ENCODE peak calls at places on chromosomes 2 and 18, in four cellular contexts. Z is pancreas, Y is neural progenitor cell, Q is heart left ventricle. J is an unnamed sample.

GRCh38 chr2:36294290-36294689 is 61.3 kb upstream of the CRIM1 start:
- DNase-seq in Z (no peak), Y (no peak), Q (no peak), J (no peak)

GRCh38 chr2:86225581-86225980 is 26.3 kb downstream of the MRPL35 start:
- DNase-seq in Z (no peak), Y (no peak), Q (peak; percentile 86), J (peak; percentile 85)

GRCh38 chr2:230866704-230867561 is 2.2 kb downstream of the ITM2C start:
- DNase-seq in Z (peak; percentile 60), Y (peak; percentile 27), Q (no peak), J (no peak)

GRCh38 chr2:181904022-181904632 is 12.6 kb downstream of the ITPRID2 start:
- DNase-seq in Z (no peak), Y (peak; percentile 21), Q (no peak), J (no peak)

GRCh38 chr2:159873136-159873728 is 75.2 kb upstream of the CD302 start:
- DNase-seq in Z (peak; percentile 18), Y (peak; percentile 39), Q (no peak), J (no peak)

GRCh38 chr18:9135912-9136314 is 668 bp upstream of the ANKRD12 start:
- DNase-seq in Z (no peak), Y (peak; percentile 71), Q (no peak), J (peak; percentile 32)

GRCh38 chr18:12779043-12779442 is 76.2 kb downstream of the PSMG2 start:
- DNase-seq in Z (no peak), Y (no peak), Q (no peak), J (no peak)

GRCh38 chr18:67733094-67733493 is 216.6 kb upstream of the DSEL start:
- DNase-seq in Z (no peak), Y (no peak), Q (no peak), J (no peak)

GRCh38 chr2:217864960-217865359 is 137.8 kb downstream of the TNS1 start:
- DNase-seq in Z (no peak), Y (no peak), Q (no peak), J (no peak)

GRCh38 chr2:200483729-200484198 is 26.1 kb downstream of the KCTD18 start:
- DNase-seq in Z (peak; percentile 74), Y (peak; percentile 78), Q (no peak), J (no peak)

GRCh38 chr2:8457620-8458255 is 224.1 kb upstream of the ID2 start:
- DNase-seq in Z (peak; percentile 61), Y (no peak), Q (no peak), J (no peak)

GRCh38 chr2:60505240-60505639 is 48.2 kb downstream of the BCL11A start:
- DNase-seq in Z (no peak), Y (no peak), Q (no peak), J (no peak)

GRCh38 chr2:108701208-108701607 is 18.1 kb upstream of the RANBP2 start:
- DNase-seq in Z (no peak), Y (no peak), Q (no peak), J (no peak)

GRCh38 chr18:63290456-63291200 is 28.9 kb downstream of the BCL2 start:
- DNase-seq in Z (no peak), Y (peak; percentile 40), Q (no peak), J (no peak)

GRCh38 chr2:148745151-148745851 is 100.8 kb downstream of the EPC2 start:
- DNase-seq in Z (no peak), Y (peak; percentile 9), Q (no peak), J (no peak)

GRCh38 chr2:70190413-70191243 is at the start of gene C2orf42:
- DNase-seq in Z (peak; percentile 95), Y (peak; percentile 92), Q (peak; percentile 96), J (peak; percentile 96)

GRCh38 chr2:130865401-130865800 is 28.7 kb downstream of the ARHGEF4 start:
- DNase-seq in Z (no peak), Y (peak; percentile 65), Q (no peak), J (no peak)

GRCh38 chr2:70984576-70985282 is 6.3 kb downstream of the ANKRD53 start:
- DNase-seq in Z (peak; percentile 72), Y (peak; percentile 78), Q (peak; percentile 38), J (peak; percentile 51)

GRCh38 chr2:225428360-225428759 is 28.9 kb downstream of the NYAP2 start:
- DNase-seq in Z (no peak), Y (no peak), Q (no peak), J (no peak)

GRCh38 chr2:196068271-196069209 is at the start of gene DNAH7:
- DNase-seq in Z (peak; percentile 89), Y (peak; percentile 88), Q (peak; percentile 87), J (peak; percentile 92)

GRCh38 chr2:12809526-12809925 is 92.8 kb downstream of the TRIB2 start:
- DNase-seq in Z (no peak), Y (no peak), Q (peak; percentile 67), J (no peak)

GRCh38 chr2:19119326-19120001 is 239.0 kb downstream of the OSR1 start:
- DNase-seq in Z (no peak), Y (peak; percentile 33), Q (no peak), J (peak; percentile 53)

GRCh38 chr2:8578335-8579244 is 103.3 kb upstream of the ID2 start:
- DNase-seq in Z (no peak), Y (no peak), Q (no peak), J (no peak)

GRCh38 chr18:61870151-61870550 is 22.7 kb downstream of the RNF152 start:
- DNase-seq in Z (no peak), Y (no peak), Q (peak; percentile 48), J (no peak)

GRCh38 chr18:38807915-38808314 is 1242.3 kb upstream of the CELF4 start:
- DNase-seq in Z (no peak), Y (no peak), Q (no peak), J (no peak)

GRCh38 chr18:25279133-25279532 is 72.8 kb downstream of the ZNF521 start:
- DNase-seq in Z (no peak), Y (no peak), Q (no peak), J (no peak)

GRCh38 chr2:226581004-226581403 is 218.6 kb downstream of the IRS1 start:
- DNase-seq in Z (peak; percentile 33), Y (no peak), Q (no peak), J (no peak)

GRCh38 chr18:23690505-23691068 is 1.3 kb downstream of the LAMA3 start:
- DNase-seq in Z (no peak), Y (peak; percentile 34), Q (no peak), J (no peak)

GRCh38 chr18:25314824-25315223 is 37.1 kb downstream of the ZNF521 start:
- DNase-seq in Z (no peak), Y (no peak), Q (no peak), J (no peak)

GRCh38 chr18:10475633-10476388 is 21.4 kb downstream of the APCDD1 start:
- DNase-seq in Z (no peak), Y (no peak), Q (no peak), J (no peak)

GRCh38 chr2:28393115-28393836 is 618 bp downstream of the FOSL2 start:
- DNase-seq in Z (peak; percentile 75), Y (peak; percentile 72), Q (peak; percentile 80), J (peak; percentile 59)

GRCh38 chr2:99656938-99657337 is 167.1 kb upstream of the REV1 start:
- DNase-seq in Z (no peak), Y (no peak), Q (no peak), J (no peak)

GRCh38 chr18:60044290-60045006 is 144.7 kb downstream of the PMAIP1 start:
- DNase-seq in Z (no peak), Y (no peak), Q (no peak), J (no peak)

GRCh38 chr2:130756721-130757195 is 1.4 kb downstream of the AMER3 start:
- DNase-seq in Z (no peak), Y (peak; percentile 21), Q (no peak), J (no peak)

GRCh38 chr2:235005603-235006259 is 53.9 kb downstream of the SH3BP4 start:
- DNase-seq in Z (peak; percentile 71), Y (peak; percentile 88), Q (peak; percentile 38), J (peak; percentile 74)

GRCh38 chr2:194730266-194730665 is 926.8 kb upstream of the SLC39A10 start:
- DNase-seq in Z (no peak), Y (no peak), Q (no peak), J (no peak)

GRCh38 chr2:47221039-47221438 is 65.9 kb upstream of the STPG4 start:
- DNase-seq in Z (no peak), Y (no peak), Q (no peak), J (no peak)

GRCh38 chr2:240601831-240602160 is 15.3 kb downstream of the CAPN10 start:
- DNase-seq in Z (no peak), Y (no peak), Q (no peak), J (no peak)

GRCh38 chr2:144403940-144404339 is 116.0 kb downstream of the ZEB2 start:
- DNase-seq in Z (no peak), Y (no peak), Q (peak; percentile 66), J (no peak)

GRCh38 chr2:84395819-84396218 is 63.3 kb downstream of the SUCLG1 start:
- DNase-seq in Z (no peak), Y (no peak), Q (no peak), J (no peak)

GRCh38 chr2:219522111-219523030 is 8.1 kb downstream of the ASIC4 start:
- DNase-seq in Z (no peak), Y (peak; percentile 83), Q (no peak), J (peak; percentile 66)
- H3K27ac ChIP-seq in Z (no peak overlapping the region), Y (no peak overlapping the region), Q (peak overlapping the region; percentile 42), J (no peak overlapping the region)

GRCh38 chr2:157876771-157877108 is 610 bp upstream of the ACVR1 start:
- DNase-seq in Z (no peak), Y (no peak), Q (no peak), J (peak; percentile 11)

GRCh38 chr2:157877761-157878400 is 1.8 kb upstream of the ACVR1 start:
- DNase-seq in Z (no peak), Y (no peak), Q (no peak), J (no peak)

GRCh38 chr2:157874997-157875719 is 972 bp downstream of the ACVR1 start:
- DNase-seq in Z (peak; percentile 24), Y (peak; percentile 72), Q (peak; percentile 46), J (no peak)

GRCh38 chr2:157875720-157876065 is 437 bp downstream of the ACVR1 start:
- DNase-seq in Z (no peak), Y (peak; percentile 83), Q (peak; percentile 60), J (no peak)

GRCh38 chr2:157876066-157876770 is at the start of gene ACVR1:
- DNase-seq in Z (peak; percentile 94), Y (peak; percentile 98), Q (peak; percentile 97), J (peak; percentile 94)
- TF ChIP-seq CTCF in Z (no peak), Y (peak; percentile 26), Q (peak; percentile 30), J (peak; percentile 40)

GRCh38 chr2:40531359-40531758 is 79.5 kb upstream of the SLC8A1 start:
- DNase-seq in Z (no peak), Y (no peak), Q (no peak), J (no peak)
- H3K4me3 ChIP-seq in Z (no peak overlapping the region), Y (no peak overlapping the region), Q (no peak overlapping the region), J (no peak overlapping the region)

GRCh38 chr2:190930411-190930810 is 49.8 kb downstream of the GLS start:
- DNase-seq in Z (no peak), Y (no peak), Q (no peak), J (no peak)

GRCh38 chr2:190929919-190930318 is 49.3 kb downstream of the GLS start:
- DNase-seq in Z (no peak), Y (no peak), Q (no peak), J (no peak)

GRCh38 chr2:190935054-190935453 is 54.4 kb downstream of the GLS start:
- DNase-seq in Z (no peak), Y (no peak), Q (no peak), J (no peak)

GRCh38 chr2:190927257-190927656 is 46.6 kb downstream of the GLS start:
- DNase-seq in Z (no peak), Y (no peak), Q (no peak), J (no peak)

DNA sequence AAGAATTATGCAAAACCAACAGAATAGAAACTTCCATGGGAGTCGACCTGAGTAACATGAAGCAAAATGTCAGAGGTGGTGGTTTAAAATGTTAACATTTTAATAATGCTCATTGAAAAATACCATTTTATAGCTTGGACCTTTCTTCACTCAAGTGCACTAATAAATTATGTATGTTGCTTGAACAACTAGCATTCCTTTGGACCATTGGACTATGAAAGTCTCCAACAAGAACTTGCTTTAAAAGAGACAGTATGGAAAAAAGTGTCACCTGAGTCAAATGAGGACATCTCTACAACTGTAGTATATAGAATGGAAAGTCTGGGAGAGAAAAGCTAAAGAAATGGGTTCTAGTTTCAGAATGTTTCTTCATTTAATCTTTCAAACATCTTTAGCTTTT is 51.9 kb downstream of the GLS start:
- DNase-seq in Z (no peak), Y (no peak), Q (no peak), J (no peak)
- H3K27ac ChIP-seq in Z (no peak overlapping the region), Y (no peak overlapping the region), Q (no peak overlapping the region), J (no peak overlapping the region)